ENCODE peak calls at places on chromosomes 6 and 20, in five cellular contexts. S is GM04504; P is Calu3; U is activated T-helper 9 cell treated with anti-CD3 and anti-CD28 coated beads, Interleukin-2, amount 50 U/mL, for 16 hours; Q is kidney. H is an unnamed sample.

GRCh38 chr20:62711703-62712101 is 3.1 kb downstream of the NTSR1 start:
- DNase-seq in Q (peak; percentile 57), U (no peak), S (no peak), P (peak; percentile 34), H (no peak)

GRCh38 chr6:80438728-80439127 is 332.3 kb downstream of the BCKDHB start:
- DNase-seq in P (peak; percentile 46), S (peak; percentile 75), U (no peak), Q (no peak), H (peak; percentile 28)

GRCh38 chr20:22585786-22586493 is 1.6 kb upstream of the FOXA2 start:
- DNase-seq in Q (no peak), P (no peak), S (no peak), U (no peak), H (no peak)

GRCh38 chr20:44733341-44734069 is 12.2 kb upstream of the KCNK15 start:
- DNase-seq in S (no peak), U (no peak), P (peak; percentile 89), Q (peak; percentile 79), H (peak; percentile 85)

GRCh38 chr6:21240709-21241108 is 352.8 kb upstream of the SOX4 start:
- DNase-seq in Q (no peak), S (no peak), U (no peak), P (no peak), H (no peak)

GRCh38 chr6:76518443-76518842 is 446.0 kb upstream of the IMPG1 start:
- DNase-seq in Q (no peak), S (no peak), U (no peak), P (no peak), H (no peak)

GRCh38 chr6:34630040-34630439 is 66.5 kb downstream of the ILRUN start:
- DNase-seq in Q (no peak), S (peak; percentile 67), U (no peak), P (no peak), H (peak; percentile 24)

GRCh38 chr20:63610581-63611435 is 16.1 kb downstream of the GMEB2 start:
- DNase-seq in U (no peak), P (no peak), S (no peak), Q (peak; percentile 68), H (no peak)